ENCODE peak calls at places on chromosomes 3 and 15, in nine cellular contexts. U is IMR-90; C is GM23248; R is H1; L is uterus; N is BE2C; H is fibroblast of lung; X is CD8-positive, alpha-beta memory T cell; E is sigmoid colon. V is an unnamed sample. For H3K27me3 and H3K36me3, the result is how much of the 10 kb centered on the place peaks cover.

GRCh38 chr15:35736150-35736549 is 190.2 kb upstream of the DPH6 start:
- DNase-seq in U (peak), C (no peak), R (no peak), L (no peak), N (no peak), H (peak), X (no peak), E (no peak), V (no peak)

GRCh38 chr3:118587847-118588246 is 446.8 kb downstream of the IGSF11 start:
- DNase-seq in U (no peak), C (no peak), R (no peak), L (no peak), N (no peak), H (no peak), X (no peak), E (no peak), V (no peak)

GRCh38 chr3:143536817-143537535 is 311.3 kb downstream of the SLC9A9 start:
- DNase-seq in U (peak), C (peak), R (no peak), L (peak), N (peak), H (peak), X (no peak), E (no peak), V (peak)

GRCh38 chr3:118818386-118818785 is 216.3 kb downstream of the IGSF11 start:
- DNase-seq in U (peak), C (peak), R (no peak), L (no peak), N (no peak), H (peak), X (no peak), E (no peak), V (peak)

GRCh38 chr3:121621491-121621890 is 28.3 kb downstream of the FBXO40 start:
- DNase-seq in U (no peak), C (no peak), R (no peak), L (no peak), N (no peak), H (no peak), X (no peak), E (no peak), V (no peak)

GRCh38 chr3:98188553-98188952 is 22.1 kb downstream of the OR5H15 start:
- DNase-seq in U (no peak), C (peak), R (no peak), L (no peak), N (no peak), H (no peak), X (no peak), E (no peak), V (no peak)

GRCh38 chr15:79192462-79193036 is 90.0 kb upstream of the ANKRD34C start:
- DNase-seq in U (peak), C (peak), R (no peak), L (no peak), N (no peak), H (peak), X (no peak), E (no peak), V (no peak)

GRCh38 chr3:17672506-17672905 is 69.9 kb downstream of the TBC1D5 start:
- DNase-seq in U (no peak), C (peak), R (no peak), L (no peak), N (no peak), H (no peak), X (no peak), E (no peak), V (no peak)

GRCh38 chr3:69204315-69204957 is 82.0 kb upstream of the LMOD3 start:
- DNase-seq in U (peak), C (peak), R (no peak), L (no peak), N (no peak), H (peak), X (no peak), E (no peak), V (no peak)

GRCh38 chr3:36633060-36633459 is 131.3 kb downstream of the DCLK3 start:
- DNase-seq in U (no peak), C (no peak), R (no peak), L (no peak), N (no peak), H (no peak), X (no peak), E (no peak), V (no peak)

GRCh38 chr3:129699199-129699598 is 92.7 kb upstream of the PLXND1 start:
- DNase-seq in U (no peak), C (no peak), R (no peak), L (no peak), N (no peak), H (peak), X (no peak), E (no peak), V (no peak)

GRCh38 chr15:95998935-95999334 is 331.6 kb upstream of the NR2F2 start:
- DNase-seq in U (no peak), C (no peak), R (no peak), L (no peak), N (no peak), H (no peak), X (no peak), E (no peak), V (no peak)

GRCh38 chr15:60518511-60518910 is 39.6 kb upstream of the ICE2 start:
- DNase-seq in U (no peak), C (no peak), R (no peak), L (no peak), N (no peak), H (no peak), X (no peak), E (no peak), V (no peak)

GRCh38 chr3:63847718-63848450 is 15.7 kb downstream of the THOC7 start:
- DNase-seq in U (no peak), C (no peak), R (no peak), L (no peak), N (no peak), H (no peak), X (no peak), E (no peak), V (no peak)

GRCh38 chr3:169071003-169071402 is 592.5 kb downstream of the MECOM start:
- DNase-seq in U (peak), C (peak), R (no peak), L (no peak), N (no peak), H (peak), X (no peak), E (no peak), V (no peak)

GRCh38 chr15:39213385-39213840 is 367.5 kb upstream of the THBS1 start:
- DNase-seq in U (peak), C (peak), R (peak), L (peak), N (no peak), H (peak), X (no peak), E (peak), V (peak)

GRCh38 chr15:75840659-75841058 is 2.6 kb upstream of the UBE2Q2 start:
- DNase-seq in U (peak), C (peak), R (no peak), L (peak), N (peak), H (peak), X (no peak), E (no peak), V (peak)

GRCh38 chr3:184602406-184603155 is 41.0 kb downstream of the EPHB3 start:
- DNase-seq in U (no peak), C (no peak), R (no peak), L (peak), N (no peak), H (no peak), X (no peak), E (peak), V (no peak)

GRCh38 chr3:155352900-155353490 is 59.5 kb upstream of the STRIT1 start:
- DNase-seq in U (peak), C (peak), R (no peak), L (no peak), N (no peak), H (peak), X (no peak), E (no peak), V (no peak)

GRCh38 chr3:185503467-185503975 is 4.7 kb upstream of the TMEM41A start:
- DNase-seq in U (no peak), C (no peak), R (no peak), L (no peak), N (no peak), H (no peak), X (no peak), E (no peak), V (no peak)

GRCh38 chr15:85004551-85004950 is 22.9 kb downstream of the PDE8A start:
- DNase-seq in U (no peak), C (no peak), R (no peak), L (no peak), N (no peak), H (no peak), X (no peak), E (no peak), V (no peak)

GRCh38 chr3:9897408-9898372 is 5.0 kb upstream of the IL17RE start:
- DNase-seq in U (peak), C (no peak), R (no peak), L (no peak), N (no peak), H (peak), X (no peak), E (no peak), V (peak)

GRCh38 chr3:111238896-111239295 is 167.3 kb downstream of the NECTIN3 start:
- DNase-seq in U (no peak), C (no peak), R (no peak), L (no peak), N (no peak), H (no peak), X (no peak), E (no peak), V (no peak)

GRCh38 chr3:28586325-28586724 is 237.7 kb upstream of the AZI2 start:
- DNase-seq in U (no peak), C (peak), R (no peak), L (no peak), N (no peak), H (no peak), X (no peak), E (no peak), V (no peak)

GRCh38 chr15:38084289-38084688 is 149.8 kb downstream of the TMCO5A start:
- DNase-seq in U (peak), C (peak), R (no peak), L (no peak), N (no peak), H (peak), X (no peak), E (no peak), V (no peak)

GRCh38 chr3:192772495-192772894 is 45.2 kb upstream of the FGF12 start:
- DNase-seq in U (peak), C (peak), R (peak), L (no peak), N (no peak), H (peak), X (no peak), E (no peak), V (peak)

GRCh38 chr3:52531636-52532516 is 1.8 kb downstream of the NT5DC2 start:
- DNase-seq in U (no peak), C (no peak), R (no peak), L (peak), N (no peak), H (no peak), X (no peak), E (peak), V (no peak)

GRCh38 chr3:159669024-159669476 is 319.6 kb upstream of the IL12A start:
- DNase-seq in U (peak), C (peak), R (no peak), L (no peak), N (no peak), H (peak), X (no peak), E (no peak), V (no peak)

GRCh38 chr3:37627951-37628620 is 233.6 kb upstream of the CTDSPL start:
- DNase-seq in U (no peak), C (no peak), R (no peak), L (no peak), N (no peak), H (no peak), X (no peak), E (no peak), V (no peak)

GRCh38 chr15:28093761-28094535 is 5.2 kb downstream of the OCA2 start:
- DNase-seq in U (no peak), C (no peak), R (no peak), L (no peak), N (no peak), H (no peak), X (no peak), E (no peak), V (no peak)

GRCh38 chr15:74531144-74531811 is 9.7 kb upstream of the ARID3B start:
- DNase-seq in U (peak), C (peak), R (no peak), L (no peak), N (no peak), H (peak), X (no peak), E (no peak), V (no peak)

GRCh38 chr3:171187706-171188290 is 161.3 kb upstream of the SLC2A2 start:
- DNase-seq in U (peak), C (peak), R (no peak), L (no peak), N (peak), H (peak), X (no peak), E (no peak), V (no peak)

GRCh38 chr3:172383306-172383796 is 64.9 kb downstream of the GHSR start:
- DNase-seq in U (no peak), C (peak), R (no peak), L (no peak), N (no peak), H (no peak), X (no peak), E (no peak), V (no peak)

GRCh38 chr3:191382661-191383060 is 52.3 kb upstream of the UTS2B start:
- DNase-seq in U (no peak), C (no peak), R (no peak), L (no peak), N (no peak), H (no peak), X (no peak), E (no peak), V (no peak)

GRCh38 chr15:85312486-85312885 is 67.9 kb upstream of the AKAP13 start:
- DNase-seq in U (peak), C (peak), R (no peak), L (no peak), N (no peak), H (peak), X (no peak), E (no peak), V (no peak)

GRCh38 chr15:50353999-50354837 is 780 bp downstream of the GABPB1 start:
- DNase-seq in U (peak), C (peak), R (no peak), L (peak), N (peak), H (peak), X (peak), E (peak), V (peak)

GRCh38 chr3:74643636-74644035 is 29.2 kb upstream of the CNTN3 start:
- DNase-seq in U (peak), C (peak), R (no peak), L (peak), N (peak), H (no peak), X (no peak), E (peak), V (peak)

GRCh38 chr15:100005013-100005412 is 271.8 kb upstream of the LYSMD4 start:
- DNase-seq in U (no peak), C (no peak), R (no peak), L (no peak), N (no peak), H (no peak), X (no peak), E (no peak), V (no peak)

GRCh38 chr15:100009372-100009771 is 276.1 kb upstream of the LYSMD4 start:
- DNase-seq in U (no peak), C (no peak), R (no peak), L (no peak), N (no peak), H (no peak), X (no peak), E (no peak), V (no peak)

GRCh38 chr15:100008258-100008657 is 275.0 kb upstream of the LYSMD4 start:
- DNase-seq in U (no peak), C (no peak), R (no peak), L (no peak), N (no peak), H (peak), X (no peak), E (no peak), V (peak)

GRCh38 chr15:100005715-100006114 is 272.5 kb upstream of the LYSMD4 start:
- DNase-seq in U (no peak), C (no peak), R (no peak), L (no peak), N (no peak), H (no peak), X (no peak), E (no peak), V (no peak)

GRCh38 chr15:100007609-100008008 is 274.4 kb upstream of the LYSMD4 start:
- DNase-seq in U (no peak), C (no peak), R (no peak), L (no peak), N (no peak), H (no peak), X (no peak), E (no peak), V (no peak)
- H3K27me3 ChIP-seq in U (under half), C (under half), R (under half), L (under half), N (under half), H (under half), X (under half), E (under half), V (under half)

DNA sequence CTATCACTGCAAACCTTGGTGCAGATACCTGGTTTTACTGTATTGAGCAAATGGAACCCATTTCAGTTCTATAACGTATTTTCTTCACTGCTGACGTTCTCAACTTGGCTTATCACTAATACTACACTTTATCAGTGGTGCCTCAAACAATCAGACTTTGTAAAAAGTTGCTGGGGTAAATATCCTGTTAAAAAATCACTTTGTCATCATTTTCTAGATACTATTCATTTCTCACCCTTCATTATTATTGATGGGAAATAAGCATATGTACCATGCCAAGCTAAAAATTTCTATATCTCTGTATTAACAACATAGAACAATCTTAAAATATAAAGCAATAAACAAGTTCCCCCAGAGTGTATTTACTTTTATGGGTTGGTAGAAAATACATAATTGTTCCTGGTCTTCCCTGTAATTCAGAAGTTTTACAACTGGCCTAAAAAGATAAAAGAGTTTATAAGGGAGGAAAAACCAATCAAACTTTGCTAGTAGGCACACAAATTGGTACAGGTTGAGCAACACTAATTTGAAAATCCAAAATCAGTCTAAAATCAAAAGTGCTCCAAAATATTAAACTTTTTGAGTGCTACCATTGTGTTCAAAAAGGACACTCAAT is 33.2 kb downstream of the CIP2A start:
- DNase-seq in U (no peak), C (no peak), R (no peak), L (no peak), N (no peak), H (no peak), X (no peak), E (no peak), V (no peak)
- H3K36me3 ChIP-seq in U (under half), C (under half), R (half or more), L (under half), N (under half), H (under half), X (under half), E (under half), V (half or more)

DNA sequence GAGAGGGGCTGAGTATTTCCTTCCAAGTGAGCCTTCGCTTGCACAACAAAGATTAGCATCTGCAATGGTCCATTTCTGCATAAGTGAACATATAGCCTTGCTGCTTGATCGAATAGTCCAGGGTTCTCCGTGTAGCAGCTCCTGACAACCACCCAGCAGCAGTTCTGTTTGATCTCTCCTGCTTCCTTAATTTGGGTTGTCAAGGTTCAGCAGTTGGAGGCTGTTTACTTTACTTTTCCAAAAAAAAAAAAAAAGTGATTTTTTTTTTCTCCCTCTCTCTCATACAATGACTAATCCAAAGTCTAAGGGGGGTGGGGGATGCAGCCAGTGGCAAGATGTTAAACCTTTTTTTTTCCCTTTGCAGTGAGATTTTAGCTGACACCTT is 3.6 kb downstream of the FOXP1 start:
- DNase-seq in U (peak), C (peak), R (no peak), L (no peak), N (no peak), H (peak), X (no peak), E (no peak), V (peak)
- H3K4me3 ChIP-seq in U (peak), C (peak), R (no peak), L (peak), N (no peak), H (no peak), X (no peak), E (peak), V (peak)

GRCh38 chr15:93239591-93239990 is 150.6 kb upstream of the RGMA start:
- DNase-seq in U (no peak), C (no peak), R (no peak), L (no peak), N (no peak), H (no peak), X (no peak), E (no peak), V (no peak)

GRCh38 chr15:93239993-93240392 is 151.0 kb upstream of the RGMA start:
- DNase-seq in U (no peak), C (no peak), R (no peak), L (no peak), N (peak), H (no peak), X (no peak), E (no peak), V (no peak)

GRCh38 chr15:93236924-93237323 is 147.9 kb upstream of the RGMA start:
- DNase-seq in U (no peak), C (no peak), R (no peak), L (no peak), N (no peak), H (no peak), X (no peak), E (no peak), V (no peak)

GRCh38 chr15:93235926-93236781 is 147.1 kb upstream of the RGMA start:
- DNase-seq in U (no peak), C (no peak), R (no peak), L (no peak), N (no peak), H (no peak), X (no peak), E (peak), V (no peak)

GRCh38 chr15:93238641-93239040 is 149.6 kb upstream of the RGMA start:
- DNase-seq in U (no peak), C (no peak), R (no peak), L (no peak), N (no peak), H (no peak), X (no peak), E (no peak), V (no peak)
- H3K27me3 ChIP-seq in U (under half), C (under half), R (under half), L (under half), N (under half), H (under half), X (under half), E (under half), V (under half)

GRCh38 chr15:90939756-90940155 is 4.7 kb downstream of the UNC45A start:
- DNase-seq in U (no peak), C (no peak), R (no peak), L (no peak), N (no peak), H (no peak), X (no peak), E (no peak), V (no peak)
- H3K36me3 ChIP-seq in U (half or more), C (under half), R (half or more), L (under half), N (under half), H (under half), X (under half), E (half or more), V (half or more)

DNA sequence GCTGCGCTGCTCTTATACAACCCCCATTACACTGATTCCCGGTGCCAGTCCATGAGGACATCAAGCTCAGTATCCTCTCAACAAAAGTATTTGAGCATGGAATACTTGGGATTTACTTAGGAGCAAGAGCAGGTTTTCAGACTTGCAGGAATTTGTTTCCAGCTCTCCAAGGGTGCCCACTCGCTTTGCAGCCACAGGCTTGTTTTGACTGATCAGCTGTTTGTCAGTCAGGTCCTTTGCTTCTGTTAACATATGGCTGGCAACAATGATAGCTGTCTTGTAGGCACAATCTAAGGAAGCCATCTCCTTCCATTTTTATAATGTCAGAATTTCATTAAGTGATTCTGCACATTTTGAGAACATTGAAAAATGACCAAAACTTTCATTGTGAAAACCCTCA is 38.2 kb upstream of the MCF2L2 start:
- DNase-seq in U (no peak), C (no peak), R (no peak), L (no peak), N (no peak), H (no peak), X (no peak), E (no peak), V (no peak)
- H3K4me3 ChIP-seq in U (no peak), C (no peak), R (no peak), L (no peak), N (no peak), H (no peak), X (no peak), E (no peak), V (no peak)

GRCh38 chr3:56468184-56469106 is at the start of gene ERC2:
- DNase-seq in U (no peak), C (peak), R (peak), L (peak), N (peak), H (peak), X (no peak), E (no peak), V (peak)
- H3K27me3 ChIP-seq in U (under half), C (under half), R (under half), L (under half), N (under half), H (under half), X (under half), E (under half), V (under half)

GRCh38 chr3:45881031-45882022 is 5.0 kb upstream of the CCR9 start:
- DNase-seq in U (peak), C (peak), R (no peak), L (no peak), N (no peak), H (peak), X (peak), E (no peak), V (peak)
- H3K36me3 ChIP-seq in U (under half), C (under half), R (under half), L (under half), N (under half), H (under half), X (under half), E (under half), V (under half)

V was measured in MG63.